ENCODE peak calls at places on chromosomes 7 and 10, in four cellular contexts. I, V, M and P are unnamed samples.

GRCh38 chr7:44541-44896 is 147.9 kb upstream of the FAM20C start:
- DNase-seq in I (no peak), M (no peak), V (no peak), P (no peak)

GRCh38 chr10:35259769-35260397 is 76.4 kb upstream of the CCNY start:
- DNase-seq in V (no peak), I (no peak), M (no peak), P (no peak)

GRCh38 chr7:39294022-39294421 is 272.2 kb upstream of the YAE1 start:
- DNase-seq in M (no peak), V (no peak), I (no peak), P (no peak)

GRCh38 chr7:121138262-121138933 is 149.9 kb downstream of the CPED1 start:
- DNase-seq in V (no peak), I (no peak), M (no peak), P (no peak)

GRCh38 chr10:110445871-110446270 is 51.8 kb upstream of the DUSP5 start:
- DNase-seq in M (no peak), V (no peak), I (no peak), P (no peak)

GRCh38 chr7:91342402-91342801 is 78.2 kb downstream of the FZD1 start:
- DNase-seq in I (no peak), V (no peak), M (no peak), P (peak; percentile 11)

GRCh38 chr10:77285529-77286182 is 352.0 kb downstream of the KCNMA1 start:
- DNase-seq in V (no peak), M (no peak), I (no peak), P (no peak)

GRCh38 chr7:114086491-114086905 is 167.7 kb upstream of the PPP1R3A start:
- DNase-seq in M (peak; percentile 44), I (peak; percentile 39), V (peak; percentile 53), P (peak; percentile 40)

GRCh38 chr10:89889610-89890009 is 188.2 kb downstream of the KIF20B start:
- DNase-seq in V (peak; percentile 5), I (no peak), M (no peak), P (no peak)

GRCh38 chr10:22554481-22555182 is 159.7 kb downstream of the PIP4K2A start:
- DNase-seq in I (peak; percentile 56), V (peak; percentile 82), M (peak; percentile 38), P (no peak)

GRCh38 chr7:29265208-29265923 is 70.8 kb downstream of the CHN2 start:
- DNase-seq in M (no peak), V (peak; percentile 51), I (no peak), P (no peak)

GRCh38 chr7:157817944-157818700 is 481.3 kb downstream of the DNAJB6 start:
- DNase-seq in M (no peak), I (no peak), V (no peak), P (no peak)

GRCh38 chr10:77641788-77642397 is 4.3 kb upstream of the KCNMA1 start:
- DNase-seq in V (peak; percentile 87), I (no peak), M (peak; percentile 73), P (peak; percentile 43)

GRCh38 chr7:16891874-16892620 is 10.3 kb upstream of the AGR3 start:
- DNase-seq in M (no peak), V (no peak), I (no peak), P (no peak)

GRCh38 chr7:2707481-2707880 is 19.5 kb downstream of the AMZ1 start:
- DNase-seq in I (no peak), V (no peak), M (no peak), P (no peak)

GRCh38 chr10:21969326-21970287 is 33.9 kb downstream of the DNAJC1 start:
- DNase-seq in V (no peak), M (no peak), I (no peak), P (no peak)

GRCh38 chr7:2260820-2261219 is 18.8 kb downstream of the NUDT1 start:
- DNase-seq in I (peak; percentile 87), M (no peak), V (no peak), P (no peak)

GRCh38 chr7:77382532-77382931 is 33.6 kb downstream of the GSAP start:
- DNase-seq in I (no peak), M (no peak), V (no peak), P (no peak)

GRCh38 chr10:48377751-48378585 is 71.5 kb downstream of the MAPK8 start:
- DNase-seq in M (no peak), V (no peak), I (no peak), P (no peak)

GRCh38 chr7:458511-459245 is 61.0 kb downstream of the PDGFA start:
- DNase-seq in I (no peak), V (no peak), M (no peak), P (peak; percentile 10)

GRCh38 chr10:94402204-94403033 is at the start of gene TBC1D12:
- DNase-seq in M (peak; percentile 93), V (peak; percentile 95), I (peak; percentile 95), P (peak; percentile 97)

GRCh38 chr10:60252688-60253087 is 137.0 kb downstream of the ANK3 start:
- DNase-seq in M (no peak), I (no peak), V (no peak), P (no peak)

GRCh38 chr10:73099141-73099540 is 2.5 kb upstream of the P4HA1 start:
- DNase-seq in I (no peak), V (no peak), M (no peak), P (no peak)

GRCh38 chr7:80136276-80137045 is 1.8 kb downstream of the GNAI1 start:
- DNase-seq in V (peak; percentile 13), I (no peak), M (no peak), P (no peak)

GRCh38 chr7:28170701-28171100 is 9.9 kb downstream of the JAZF1 start:
- DNase-seq in M (no peak), V (no peak), I (no peak), P (no peak)
- TF ChIP-seq CTCF in M (no peak), V (no peak), I (no peak), P (no peak)

GRCh38 chr10:19750972-19751371 is 65.3 kb upstream of the PLXDC2 start:
- DNase-seq in M (no peak), I (no peak), V (no peak), P (no peak)
- TF ChIP-seq CTCF in M (no peak), I (no peak), V (no peak), P (no peak)

GRCh38 chr7:12401538-12402364 is 1.9 kb downstream of the VWDE start:
- DNase-seq in I (no peak), M (no peak), V (no peak), P (no peak)

GRCh38 chr7:12398186-12398585 is 5.5 kb downstream of the VWDE start:
- DNase-seq in V (no peak), M (no peak), I (no peak), P (no peak)

GRCh38 chr7:12409097-12409711 is 5.5 kb upstream of the VWDE start:
- DNase-seq in M (no peak), I (no peak), V (no peak), P (no peak)

GRCh38 chr7:12402365-12402725 is 1.3 kb downstream of the VWDE start:
- DNase-seq in I (no peak), V (no peak), M (no peak), P (no peak)

DNA sequence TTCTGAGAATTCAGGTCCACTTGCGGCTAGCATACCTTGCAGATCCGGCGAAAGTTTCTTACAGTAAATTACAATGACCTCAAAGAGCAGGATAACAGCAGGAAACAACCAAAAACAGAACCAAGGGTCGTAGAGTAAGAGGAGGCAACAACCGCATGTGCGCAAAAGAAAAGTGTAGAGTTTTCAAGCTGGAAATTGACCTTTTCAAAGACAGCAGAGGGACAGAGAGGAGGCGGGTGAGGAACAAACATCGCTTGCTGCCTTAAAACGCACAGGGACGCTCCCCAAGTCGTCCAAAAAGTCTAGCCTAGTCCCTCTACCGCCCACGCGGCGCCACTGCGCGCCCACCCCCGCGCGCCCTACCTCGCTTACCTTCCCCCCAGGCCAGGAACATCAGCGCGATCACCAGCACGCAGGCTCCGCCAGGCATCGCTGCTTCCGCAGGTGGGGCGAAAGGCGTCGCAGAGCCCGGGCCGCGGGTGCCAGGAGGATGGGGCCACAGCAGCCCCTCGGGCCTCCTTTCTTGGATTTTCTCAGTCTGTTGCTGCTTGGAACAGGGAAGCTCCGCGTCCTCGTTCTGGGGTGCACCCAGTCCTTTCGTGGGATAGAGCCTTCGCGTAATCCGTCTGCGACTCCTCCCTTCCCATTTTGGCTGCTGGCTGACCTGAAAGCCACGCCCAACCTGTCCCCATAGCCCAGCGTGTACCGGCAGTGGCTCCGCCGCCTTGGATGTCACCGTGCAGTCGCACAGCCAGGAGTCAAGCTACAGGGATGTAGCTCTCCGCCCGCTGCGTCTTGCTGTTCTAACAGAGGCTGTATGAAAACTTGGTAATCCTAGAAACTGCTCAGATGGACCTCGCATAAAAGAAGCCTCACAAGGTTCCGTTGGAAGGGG is at the start of gene VWDE:
- DNase-seq in M (peak; percentile 64), I (peak; percentile 66), V (peak; percentile 87), P (peak; percentile 67)
- TF ChIP-seq CTCF in M (no peak), I (no peak), V (peak; percentile 31), P (no peak)

DNA sequence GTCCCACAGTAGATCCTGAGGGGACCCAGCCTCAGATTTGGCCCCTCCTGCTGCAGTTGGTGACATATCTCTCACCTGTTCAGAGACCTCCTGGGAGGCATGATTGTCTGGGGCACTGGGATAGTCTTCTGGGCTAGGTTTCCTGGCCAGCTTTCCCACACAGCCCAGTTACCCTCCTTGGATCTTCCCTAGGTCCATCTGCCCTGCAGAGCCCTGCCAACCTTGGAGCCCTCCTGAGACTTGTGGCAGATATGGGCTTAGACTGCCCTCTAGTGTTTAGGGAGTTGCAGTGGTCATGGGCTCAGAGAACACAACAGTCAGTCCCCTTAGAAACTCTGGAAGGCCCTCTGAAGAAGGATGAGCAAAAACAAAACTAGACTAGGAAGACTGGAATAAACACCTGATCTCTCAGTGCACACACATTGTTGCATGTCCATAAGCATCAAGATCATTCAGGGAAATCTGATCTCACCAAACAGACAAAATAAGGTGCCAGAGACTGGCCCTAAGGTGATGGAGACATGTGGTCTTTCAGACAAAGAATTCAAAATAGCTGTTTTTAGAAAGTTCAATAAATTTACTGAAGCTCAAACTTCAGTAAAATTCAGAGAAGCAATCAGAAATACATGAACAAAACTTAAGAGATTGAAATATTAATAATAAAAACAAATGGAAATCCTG is 324.6 kb downstream of the ATRNL1 start:
- DNase-seq in M (peak; percentile 21), V (peak; percentile 81), I (no peak), P (peak; percentile 25)
- TF ChIP-seq CTCF in M (peak; percentile 51), V (peak; percentile 75), I (peak; percentile 27), P (peak; percentile 50)

GRCh38 chr7:155524018-155524556 is 22.3 kb downstream of the CNPY1 start:
- DNase-seq in M (no peak), I (no peak), V (no peak), P (no peak)
- TF ChIP-seq CTCF in M (no peak), I (no peak), V (no peak), P (no peak)

GRCh38 chr7:143387156-143387975 is 6.2 kb downstream of the ZYX start:
- DNase-seq in I (peak; percentile 30), V (peak; percentile 31), M (no peak), P (no peak)
- TF ChIP-seq CTCF in I (no peak), V (peak; percentile 30), M (no peak), P (no peak)

DNA sequence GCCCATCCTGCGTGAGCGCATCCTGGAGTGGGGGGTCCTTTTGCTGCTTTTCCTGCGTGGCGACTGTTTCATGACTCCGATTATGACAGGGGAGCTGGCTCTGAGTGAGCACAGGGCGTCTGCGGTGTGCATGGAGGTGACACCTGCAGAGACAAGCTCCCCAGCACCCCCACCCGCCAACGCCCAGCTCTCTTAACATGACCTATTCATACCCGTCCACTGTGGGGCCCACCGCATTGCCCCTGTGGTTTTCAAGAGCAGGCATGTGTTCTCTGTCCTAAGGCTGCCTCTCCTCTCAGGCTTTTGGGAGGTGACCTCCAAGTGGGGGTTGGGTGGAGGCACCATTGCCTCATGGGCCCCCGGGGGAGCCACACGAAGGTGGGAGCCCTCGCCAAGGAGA is 500.7 kb downstream of the TCERG1L start:
- DNase-seq in M (no peak), I (no peak), V (no peak), P (no peak)
- TF ChIP-seq CTCF in M (no peak), I (no peak), V (no peak), P (no peak)